ENCODE peak calls at places on chromosomes 16 and 17, in seven cellular contexts. One of them, this sample, is unnamed.
A peak's percentile ranks its signal among the peaks of the same experiment; 100 is the strongest.

GRCh38 chr16:56883586-56883985 is 18.6 kb downstream of the SLC12A3 start:
- DNase-seq in H9: no peak
- DNase-seq in CD8-positive, alpha-beta memory T cell: no peak
- DNase-seq in A549: no peak
- DNase-seq in H54: no peak
- DNase-seq in tibial artery: no peak
- DNase-seq in fibroblast of lung: no peak
- DNase-seq in this sample: no peak

GRCh38 chr16:80023865-80024264 is 423.3 kb upstream of the MAF start:
- DNase-seq in H9: no peak
- DNase-seq in CD8-positive, alpha-beta memory T cell: no peak
- DNase-seq in A549: peak; percentile 92
- DNase-seq in H54: no peak
- DNase-seq in tibial artery: no peak
- DNase-seq in fibroblast of lung: no peak
- DNase-seq in this sample: no peak

GRCh38 chr17:42311240-42312034 is 23.1 kb downstream of the STAT5A start:
- DNase-seq in H9: peak; percentile 72
- DNase-seq in CD8-positive, alpha-beta memory T cell: no peak
- DNase-seq in A549: no peak
- DNase-seq in H54: no peak
- DNase-seq in tibial artery: peak; percentile 96
- DNase-seq in fibroblast of lung: peak; percentile 97
- DNase-seq in this sample: no peak

GRCh38 chr17:37481001-37481665 is 8.6 kb upstream of the DUSP14 start:
- DNase-seq in H9: no peak
- DNase-seq in CD8-positive, alpha-beta memory T cell: no peak
- DNase-seq in A549: no peak
- DNase-seq in H54: no peak
- DNase-seq in tibial artery: no peak
- DNase-seq in fibroblast of lung: no peak
- DNase-seq in this sample: no peak

GRCh38 chr16:4404247-4404966 is 12.0 kb downstream of the CORO7 start:
- DNase-seq in H9: peak; percentile 93
- DNase-seq in CD8-positive, alpha-beta memory T cell: no peak
- DNase-seq in A549: peak; percentile 77
- DNase-seq in H54: no peak
- DNase-seq in tibial artery: no peak
- DNase-seq in fibroblast of lung: no peak
- DNase-seq in this sample: no peak

GRCh38 chr17:41615454-41615853 is 2.9 kb upstream of the KRT16 start:
- DNase-seq in H9: peak; percentile 85
- DNase-seq in CD8-positive, alpha-beta memory T cell: no peak
- DNase-seq in A549: peak; percentile 58
- DNase-seq in H54: no peak
- DNase-seq in tibial artery: no peak
- DNase-seq in fibroblast of lung: no peak
- DNase-seq in this sample: no peak

GRCh38 chr17:6366144-6366755 is 68.7 kb downstream of the AIPL1 start:
- DNase-seq in H9: peak; percentile 54
- DNase-seq in CD8-positive, alpha-beta memory T cell: no peak
- DNase-seq in A549: no peak
- DNase-seq in H54: peak; percentile 18
- DNase-seq in tibial artery: no peak
- DNase-seq in fibroblast of lung: peak; percentile 19
- DNase-seq in this sample: no peak

GRCh38 chr16:71499775-71500364 is 10.7 kb upstream of the ZNF19 start:
- DNase-seq in H9: peak; percentile 40
- DNase-seq in CD8-positive, alpha-beta memory T cell: peak; percentile 54
- DNase-seq in A549: peak; percentile 67
- DNase-seq in H54: no peak
- DNase-seq in tibial artery: no peak
- DNase-seq in fibroblast of lung: peak; percentile 75
- DNase-seq in this sample: no peak

GRCh38 chr17:68711858-68712257 is 110.7 kb upstream of the FAM20A start:
- DNase-seq in H9: no peak
- DNase-seq in CD8-positive, alpha-beta memory T cell: no peak
- DNase-seq in A549: no peak
- DNase-seq in H54: no peak
- DNase-seq in tibial artery: no peak
- DNase-seq in fibroblast of lung: no peak
- DNase-seq in this sample: no peak

GRCh38 chr17:22507823-22508222 is 815.5 kb downstream of the KCNJ18 start:
- DNase-seq in H9: no peak
- DNase-seq in CD8-positive, alpha-beta memory T cell: no peak
- DNase-seq in A549: peak; percentile 41
- DNase-seq in H54: no peak
- DNase-seq in tibial artery: no peak
- DNase-seq in fibroblast of lung: no peak
- DNase-seq in this sample: no peak

GRCh38 chr17:21005367-21005766 is 37.4 kb downstream of the USP22 start:
- DNase-seq in H9: no peak
- DNase-seq in CD8-positive, alpha-beta memory T cell: no peak
- DNase-seq in A549: no peak
- DNase-seq in H54: no peak
- DNase-seq in tibial artery: no peak
- DNase-seq in fibroblast of lung: no peak
- DNase-seq in this sample: no peak

GRCh38 chr17:21373034-21373433 is 3.1 kb upstream of the KCNJ12 start:
- DNase-seq in H9: no peak
- DNase-seq in CD8-positive, alpha-beta memory T cell: no peak
- DNase-seq in A549: no peak
- DNase-seq in H54: no peak
- DNase-seq in tibial artery: no peak
- DNase-seq in fibroblast of lung: no peak
- DNase-seq in this sample: no peak

GRCh38 chr16:15548482-15548891 is 94.5 kb downstream of the MARF1 start:
- DNase-seq in H9: no peak
- DNase-seq in CD8-positive, alpha-beta memory T cell: no peak
- DNase-seq in A549: peak; percentile 30
- DNase-seq in H54: no peak
- DNase-seq in tibial artery: no peak
- DNase-seq in fibroblast of lung: no peak
- DNase-seq in this sample: no peak

GRCh38 chr17:79986441-79987186 is 49.1 kb downstream of the TBC1D16 start:
- DNase-seq in H9: no peak
- DNase-seq in CD8-positive, alpha-beta memory T cell: peak; percentile 18
- DNase-seq in A549: no peak
- DNase-seq in H54: no peak
- DNase-seq in tibial artery: no peak
- DNase-seq in fibroblast of lung: peak; percentile 88
- DNase-seq in this sample: no peak

GRCh38 chr17:28937044-28937729 is 14.1 kb downstream of the PHF12 start:
- DNase-seq in H9: no peak
- DNase-seq in CD8-positive, alpha-beta memory T cell: no peak
- DNase-seq in A549: no peak
- DNase-seq in H54: no peak
- DNase-seq in tibial artery: no peak
- DNase-seq in fibroblast of lung: peak; percentile 61
- DNase-seq in this sample: no peak

GRCh38 chr17:44636562-44636961 is 19.7 kb upstream of the MEIOC start:
- DNase-seq in H9: no peak
- DNase-seq in CD8-positive, alpha-beta memory T cell: no peak
- DNase-seq in A549: peak; percentile 69
- DNase-seq in H54: peak; percentile 28
- DNase-seq in tibial artery: no peak
- DNase-seq in fibroblast of lung: peak; percentile 81
- DNase-seq in this sample: no peak

GRCh38 chr17:82875418-82875856 is 35.6 kb upstream of the ZNF750 start:
- DNase-seq in H9: peak; percentile 81
- DNase-seq in CD8-positive, alpha-beta memory T cell: peak; percentile 38
- DNase-seq in A549: no peak
- DNase-seq in H54: no peak
- DNase-seq in tibial artery: no peak
- DNase-seq in fibroblast of lung: no peak
- DNase-seq in this sample: no peak

GRCh38 chr16:3983081-3983520 is 102.6 kb upstream of the CREBBP start:
- DNase-seq in H9: peak; percentile 93
- DNase-seq in CD8-positive, alpha-beta memory T cell: peak; percentile 59
- DNase-seq in A549: peak; percentile 81
- DNase-seq in H54: peak; percentile 38
- DNase-seq in tibial artery: peak; percentile 78
- DNase-seq in fibroblast of lung: peak; percentile 69
- DNase-seq in this sample: no peak

GRCh38 chr17:59725691-59726090 is 18.2 kb downstream of the VMP1 start:
- DNase-seq in H9: no peak
- DNase-seq in CD8-positive, alpha-beta memory T cell: no peak
- DNase-seq in A549: no peak
- DNase-seq in H54: no peak
- DNase-seq in tibial artery: no peak
- DNase-seq in fibroblast of lung: peak; percentile 73
- DNase-seq in this sample: no peak

GRCh38 chr17:29390856-29391631 is 881 bp downstream of the TAOK1 start:
- DNase-seq in H9: peak; percentile 70
- DNase-seq in CD8-positive, alpha-beta memory T cell: no peak
- DNase-seq in A549: peak; percentile 38
- DNase-seq in H54: peak; percentile 23
- DNase-seq in tibial artery: no peak
- DNase-seq in fibroblast of lung: peak; percentile 54
- DNase-seq in this sample: no peak

GRCh38 chr16:55478827-55479559 is at the start of gene MMP2:
- DNase-seq in H9: peak; percentile 90
- DNase-seq in CD8-positive, alpha-beta memory T cell: no peak
- DNase-seq in A549: no peak
- DNase-seq in H54: peak; percentile 48
- DNase-seq in tibial artery: peak; percentile 86
- DNase-seq in fibroblast of lung: peak; percentile 87
- DNase-seq in this sample: no peak

GRCh38 chr16:4846503-4846900 is 586 bp downstream of the GLYR1 start:
- DNase-seq in H9: peak; percentile 32
- DNase-seq in CD8-positive, alpha-beta memory T cell: no peak
- DNase-seq in A549: peak; percentile 46
- DNase-seq in H54: peak; percentile 34
- DNase-seq in tibial artery: no peak
- DNase-seq in fibroblast of lung: peak; percentile 53
- DNase-seq in this sample: no peak

GRCh38 chr16:76118344-76118743 is 158.9 kb upstream of the CNTNAP4 start:
- DNase-seq in H9: no peak
- DNase-seq in CD8-positive, alpha-beta memory T cell: no peak
- DNase-seq in A549: no peak
- DNase-seq in H54: no peak
- DNase-seq in tibial artery: no peak
- DNase-seq in fibroblast of lung: no peak
- DNase-seq in this sample: no peak

GRCh38 chr17:37742762-37743611 is 1.9 kb downstream of the HNF1B start:
- DNase-seq in H9: peak; percentile 64
- DNase-seq in CD8-positive, alpha-beta memory T cell: no peak
- DNase-seq in A549: peak; percentile 69
- DNase-seq in H54: no peak
- DNase-seq in tibial artery: no peak
- DNase-seq in fibroblast of lung: no peak
- DNase-seq in this sample: no peak

GRCh38 chr16:87448866-87449265 is 44.0 kb downstream of the ZCCHC14 start:
- DNase-seq in H9: no peak
- DNase-seq in CD8-positive, alpha-beta memory T cell: no peak
- DNase-seq in A549: no peak
- DNase-seq in H54: no peak
- DNase-seq in tibial artery: no peak
- DNase-seq in fibroblast of lung: no peak
- DNase-seq in this sample: no peak

GRCh38 chr16:10308305-10309193 is 77.3 kb upstream of the ATF7IP2 start:
- DNase-seq in H9: no peak
- DNase-seq in CD8-positive, alpha-beta memory T cell: no peak
- DNase-seq in A549: no peak
- DNase-seq in H54: no peak
- DNase-seq in tibial artery: no peak
- DNase-seq in fibroblast of lung: no peak
- DNase-seq in this sample: no peak

GRCh38 chr16:56352351-56353053 is 72.8 kb downstream of the AMFR start:
- DNase-seq in H9: peak; percentile 8
- DNase-seq in CD8-positive, alpha-beta memory T cell: no peak
- DNase-seq in A549: no peak
- DNase-seq in H54: no peak
- DNase-seq in tibial artery: peak; percentile 48
- DNase-seq in fibroblast of lung: no peak
- DNase-seq in this sample: no peak

This sample was measured in effector memory CD4-positive, alpha-beta T cell.